ENCODE peak calls at places on chromosomes 5 and 9, in ten cellular contexts. One of them, this sample, is unnamed.

GRCh38 chr5:151182976-151183375 is 25.4 kb upstream of the ANXA6 start:
- DNase-seq in amniotic stem cell: no peak
- DNase-seq in fibroblast of the aortic adventitia: no peak
- DNase-seq in NCI-H187: no peak
- DNase-seq in dorsolateral prefrontal cortex: no peak
- DNase-seq in activated effector memory CD4-positive, alpha-beta T cell treated with anti-CD3 and anti-CD28 coated beads, Interleukin-2, amount 50 U/mL, for 16 hours: no peak
- DNase-seq in B cell: no peak
- DNase-seq in DMS53: no peak
- DNase-seq in GM12891: no peak
- DNase-seq in COR-L47: no peak
- DNase-seq in this sample: no peak

GRCh38 chr9:134065720-134066419 is 2.0 kb downstream of the BRD3 start:
- DNase-seq in amniotic stem cell: no peak
- DNase-seq in fibroblast of the aortic adventitia: peak; percentile 52
- DNase-seq in NCI-H187: no peak
- DNase-seq in dorsolateral prefrontal cortex: no peak
- DNase-seq in activated effector memory CD4-positive, alpha-beta T cell treated with anti-CD3 and anti-CD28 coated beads, Interleukin-2, amount 50 U/mL, for 16 hours: peak; percentile 84
- DNase-seq in B cell: peak; percentile 81
- DNase-seq in DMS53: no peak
- DNase-seq in GM12891: peak; percentile 89
- DNase-seq in COR-L47: no peak
- DNase-seq in this sample: no peak

GRCh38 chr9:120531683-120532300 is 48.2 kb downstream of the CDK5RAP2 start:
- DNase-seq in amniotic stem cell: no peak
- DNase-seq in fibroblast of the aortic adventitia: peak; percentile 36
- DNase-seq in NCI-H187: no peak
- DNase-seq in dorsolateral prefrontal cortex: no peak
- DNase-seq in activated effector memory CD4-positive, alpha-beta T cell treated with anti-CD3 and anti-CD28 coated beads, Interleukin-2, amount 50 U/mL, for 16 hours: no peak
- DNase-seq in B cell: no peak
- DNase-seq in DMS53: peak; percentile 67
- DNase-seq in GM12891: no peak
- DNase-seq in COR-L47: peak; percentile 40
- DNase-seq in this sample: no peak

GRCh38 chr5:67248703-67249589 is 52.3 kb upstream of the CD180 start:
- DNase-seq in amniotic stem cell: no peak
- DNase-seq in fibroblast of the aortic adventitia: peak; percentile 85
- DNase-seq in NCI-H187: no peak
- DNase-seq in dorsolateral prefrontal cortex: no peak
- DNase-seq in activated effector memory CD4-positive, alpha-beta T cell treated with anti-CD3 and anti-CD28 coated beads, Interleukin-2, amount 50 U/mL, for 16 hours: no peak
- DNase-seq in B cell: no peak
- DNase-seq in DMS53: no peak
- DNase-seq in GM12891: no peak
- DNase-seq in COR-L47: no peak
- DNase-seq in this sample: no peak

GRCh38 chr9:133476531-133476930 is 2.4 kb downstream of the SLC2A6 start:
- DNase-seq in amniotic stem cell: no peak
- DNase-seq in fibroblast of the aortic adventitia: peak; percentile 32
- DNase-seq in NCI-H187: no peak
- DNase-seq in dorsolateral prefrontal cortex: no peak
- DNase-seq in activated effector memory CD4-positive, alpha-beta T cell treated with anti-CD3 and anti-CD28 coated beads, Interleukin-2, amount 50 U/mL, for 16 hours: no peak
- DNase-seq in B cell: no peak
- DNase-seq in DMS53: no peak
- DNase-seq in GM12891: no peak
- DNase-seq in COR-L47: no peak
- DNase-seq in this sample: no peak

GRCh38 chr5:136028782-136029742 is at the start of gene TGFBI:
- DNase-seq in amniotic stem cell: no peak
- DNase-seq in fibroblast of the aortic adventitia: peak; percentile 50
- DNase-seq in NCI-H187: no peak
- DNase-seq in dorsolateral prefrontal cortex: no peak
- DNase-seq in activated effector memory CD4-positive, alpha-beta T cell treated with anti-CD3 and anti-CD28 coated beads, Interleukin-2, amount 50 U/mL, for 16 hours: peak; percentile 73
- DNase-seq in B cell: no peak
- DNase-seq in DMS53: peak; percentile 82
- DNase-seq in GM12891: no peak
- DNase-seq in COR-L47: no peak
- DNase-seq in this sample: peak; percentile 82

GRCh38 chr5:102561894-102562760 is 63.3 kb upstream of the SLCO6A1 start:
- DNase-seq in amniotic stem cell: no peak
- DNase-seq in fibroblast of the aortic adventitia: peak; percentile 39
- DNase-seq in NCI-H187: no peak
- DNase-seq in dorsolateral prefrontal cortex: no peak
- DNase-seq in activated effector memory CD4-positive, alpha-beta T cell treated with anti-CD3 and anti-CD28 coated beads, Interleukin-2, amount 50 U/mL, for 16 hours: no peak
- DNase-seq in B cell: no peak
- DNase-seq in DMS53: peak; percentile 65
- DNase-seq in GM12891: no peak
- DNase-seq in COR-L47: peak; percentile 33
- DNase-seq in this sample: no peak

GRCh38 chr9:80144856-80145255 is 573.1 kb downstream of the TLE4 start:
- DNase-seq in amniotic stem cell: no peak
- DNase-seq in fibroblast of the aortic adventitia: no peak
- DNase-seq in NCI-H187: no peak
- DNase-seq in dorsolateral prefrontal cortex: no peak
- DNase-seq in activated effector memory CD4-positive, alpha-beta T cell treated with anti-CD3 and anti-CD28 coated beads, Interleukin-2, amount 50 U/mL, for 16 hours: no peak
- DNase-seq in B cell: no peak
- DNase-seq in DMS53: no peak
- DNase-seq in GM12891: no peak
- DNase-seq in COR-L47: no peak
- DNase-seq in this sample: no peak

GRCh38 chr5:173354645-173355044 is 26.4 kb upstream of the STC2 start:
- DNase-seq in amniotic stem cell: no peak
- DNase-seq in fibroblast of the aortic adventitia: no peak
- DNase-seq in NCI-H187: no peak
- DNase-seq in dorsolateral prefrontal cortex: no peak
- DNase-seq in activated effector memory CD4-positive, alpha-beta T cell treated with anti-CD3 and anti-CD28 coated beads, Interleukin-2, amount 50 U/mL, for 16 hours: no peak
- DNase-seq in B cell: no peak
- DNase-seq in DMS53: no peak
- DNase-seq in GM12891: no peak
- DNase-seq in COR-L47: no peak
- DNase-seq in this sample: no peak

GRCh38 chr5:107449369-107449768 is 221.4 kb downstream of the EFNA5 start:
- DNase-seq in amniotic stem cell: no peak
- DNase-seq in fibroblast of the aortic adventitia: no peak
- DNase-seq in NCI-H187: no peak
- DNase-seq in dorsolateral prefrontal cortex: no peak
- DNase-seq in activated effector memory CD4-positive, alpha-beta T cell treated with anti-CD3 and anti-CD28 coated beads, Interleukin-2, amount 50 U/mL, for 16 hours: no peak
- DNase-seq in B cell: no peak
- DNase-seq in DMS53: peak; percentile 58
- DNase-seq in GM12891: no peak
- DNase-seq in COR-L47: no peak
- DNase-seq in this sample: no peak

GRCh38 chr9:20040991-20041606 is 252.3 kb upstream of the SLC24A2 start:
- DNase-seq in amniotic stem cell: no peak
- DNase-seq in fibroblast of the aortic adventitia: no peak
- DNase-seq in NCI-H187: no peak
- DNase-seq in dorsolateral prefrontal cortex: peak; percentile 74
- DNase-seq in activated effector memory CD4-positive, alpha-beta T cell treated with anti-CD3 and anti-CD28 coated beads, Interleukin-2, amount 50 U/mL, for 16 hours: no peak
- DNase-seq in B cell: no peak
- DNase-seq in DMS53: no peak
- DNase-seq in GM12891: no peak
- DNase-seq in COR-L47: peak; percentile 55
- DNase-seq in this sample: no peak

GRCh38 chr9:75612205-75612604 is 278.3 kb upstream of the PCSK5 start:
- DNase-seq in amniotic stem cell: no peak
- DNase-seq in fibroblast of the aortic adventitia: no peak
- DNase-seq in NCI-H187: peak; percentile 14
- DNase-seq in dorsolateral prefrontal cortex: no peak
- DNase-seq in activated effector memory CD4-positive, alpha-beta T cell treated with anti-CD3 and anti-CD28 coated beads, Interleukin-2, amount 50 U/mL, for 16 hours: no peak
- DNase-seq in B cell: no peak
- DNase-seq in DMS53: peak; percentile 55
- DNase-seq in GM12891: no peak
- DNase-seq in COR-L47: no peak
- DNase-seq in this sample: no peak

GRCh38 chr5:57816108-57816507 is 333.5 kb upstream of the ACTBL2 start:
- DNase-seq in amniotic stem cell: peak; percentile 85
- DNase-seq in fibroblast of the aortic adventitia: peak; percentile 96
- DNase-seq in NCI-H187: no peak
- DNase-seq in dorsolateral prefrontal cortex: no peak
- DNase-seq in activated effector memory CD4-positive, alpha-beta T cell treated with anti-CD3 and anti-CD28 coated beads, Interleukin-2, amount 50 U/mL, for 16 hours: no peak
- DNase-seq in B cell: no peak
- DNase-seq in DMS53: no peak
- DNase-seq in GM12891: no peak
- DNase-seq in COR-L47: no peak
- DNase-seq in this sample: no peak

GRCh38 chr5:41908374-41909079 is 4.4 kb downstream of the RIMOC1 start:
- DNase-seq in amniotic stem cell: no peak
- DNase-seq in fibroblast of the aortic adventitia: peak; percentile 73
- DNase-seq in NCI-H187: no peak
- DNase-seq in dorsolateral prefrontal cortex: no peak
- DNase-seq in activated effector memory CD4-positive, alpha-beta T cell treated with anti-CD3 and anti-CD28 coated beads, Interleukin-2, amount 50 U/mL, for 16 hours: no peak
- DNase-seq in B cell: no peak
- DNase-seq in DMS53: no peak
- DNase-seq in GM12891: no peak
- DNase-seq in COR-L47: no peak
- DNase-seq in this sample: no peak

GRCh38 chr5:150120617-150121447 is 34.5 kb upstream of the CSF1R start:
- DNase-seq in amniotic stem cell: no peak
- DNase-seq in fibroblast of the aortic adventitia: no peak
- DNase-seq in NCI-H187: no peak
- DNase-seq in dorsolateral prefrontal cortex: no peak
- DNase-seq in activated effector memory CD4-positive, alpha-beta T cell treated with anti-CD3 and anti-CD28 coated beads, Interleukin-2, amount 50 U/mL, for 16 hours: no peak
- DNase-seq in B cell: no peak
- DNase-seq in DMS53: no peak
- DNase-seq in GM12891: no peak
- DNase-seq in COR-L47: no peak
- DNase-seq in this sample: peak; percentile 47

GRCh38 chr9:104386425-104387069 is 117.5 kb upstream of the OR13F1 start:
- DNase-seq in amniotic stem cell: peak; percentile 32
- DNase-seq in fibroblast of the aortic adventitia: peak; percentile 80
- DNase-seq in NCI-H187: peak; percentile 3
- DNase-seq in dorsolateral prefrontal cortex: no peak
- DNase-seq in activated effector memory CD4-positive, alpha-beta T cell treated with anti-CD3 and anti-CD28 coated beads, Interleukin-2, amount 50 U/mL, for 16 hours: no peak
- DNase-seq in B cell: no peak
- DNase-seq in DMS53: peak; percentile 71
- DNase-seq in GM12891: no peak
- DNase-seq in COR-L47: peak; percentile 21
- DNase-seq in this sample: no peak

GRCh38 chr9:77819672-77820071 is 171.6 kb upstream of the GNA14 start:
- DNase-seq in amniotic stem cell: no peak
- DNase-seq in fibroblast of the aortic adventitia: peak; percentile 60
- DNase-seq in NCI-H187: no peak
- DNase-seq in dorsolateral prefrontal cortex: no peak
- DNase-seq in activated effector memory CD4-positive, alpha-beta T cell treated with anti-CD3 and anti-CD28 coated beads, Interleukin-2, amount 50 U/mL, for 16 hours: no peak
- DNase-seq in B cell: no peak
- DNase-seq in DMS53: peak; percentile 8
- DNase-seq in GM12891: no peak
- DNase-seq in COR-L47: no peak
- DNase-seq in this sample: no peak

GRCh38 chr5:147855774-147856069 is 22.8 kb upstream of the SCGB3A2 start:
- DNase-seq in amniotic stem cell: no peak
- DNase-seq in fibroblast of the aortic adventitia: no peak
- DNase-seq in NCI-H187: no peak
- DNase-seq in dorsolateral prefrontal cortex: no peak
- DNase-seq in activated effector memory CD4-positive, alpha-beta T cell treated with anti-CD3 and anti-CD28 coated beads, Interleukin-2, amount 50 U/mL, for 16 hours: no peak
- DNase-seq in B cell: no peak
- DNase-seq in DMS53: no peak
- DNase-seq in GM12891: no peak
- DNase-seq in COR-L47: no peak
- DNase-seq in this sample: no peak

GRCh38 chr9:87381050-87381711 is 116.5 kb upstream of the DAPK1 start:
- DNase-seq in amniotic stem cell: peak; percentile 45
- DNase-seq in fibroblast of the aortic adventitia: peak; percentile 97
- DNase-seq in NCI-H187: no peak
- DNase-seq in dorsolateral prefrontal cortex: no peak
- DNase-seq in activated effector memory CD4-positive, alpha-beta T cell treated with anti-CD3 and anti-CD28 coated beads, Interleukin-2, amount 50 U/mL, for 16 hours: no peak
- DNase-seq in B cell: no peak
- DNase-seq in DMS53: no peak
- DNase-seq in GM12891: no peak
- DNase-seq in COR-L47: no peak
- DNase-seq in this sample: no peak

GRCh38 chr9:5718296-5719032 is 89.6 kb downstream of the RIC1 start:
- DNase-seq in amniotic stem cell: no peak
- DNase-seq in fibroblast of the aortic adventitia: peak; percentile 65
- DNase-seq in NCI-H187: no peak
- DNase-seq in dorsolateral prefrontal cortex: no peak
- DNase-seq in activated effector memory CD4-positive, alpha-beta T cell treated with anti-CD3 and anti-CD28 coated beads, Interleukin-2, amount 50 U/mL, for 16 hours: no peak
- DNase-seq in B cell: no peak
- DNase-seq in DMS53: no peak
- DNase-seq in GM12891: no peak
- DNase-seq in COR-L47: no peak
- DNase-seq in this sample: no peak

GRCh38 chr5:168793844-168794837 is 215.0 kb upstream of the PANK3 start:
- DNase-seq in amniotic stem cell: no peak
- DNase-seq in fibroblast of the aortic adventitia: peak; percentile 63
- DNase-seq in NCI-H187: no peak
- DNase-seq in dorsolateral prefrontal cortex: no peak
- DNase-seq in activated effector memory CD4-positive, alpha-beta T cell treated with anti-CD3 and anti-CD28 coated beads, Interleukin-2, amount 50 U/mL, for 16 hours: no peak
- DNase-seq in B cell: no peak
- DNase-seq in DMS53: no peak
- DNase-seq in GM12891: no peak
- DNase-seq in COR-L47: no peak
- DNase-seq in this sample: peak; percentile 71

GRCh38 chr9:87276327-87276841 is 221.3 kb upstream of the DAPK1 start:
- DNase-seq in amniotic stem cell: peak; percentile 42
- DNase-seq in fibroblast of the aortic adventitia: peak; percentile 63
- DNase-seq in NCI-H187: no peak
- DNase-seq in dorsolateral prefrontal cortex: no peak
- DNase-seq in activated effector memory CD4-positive, alpha-beta T cell treated with anti-CD3 and anti-CD28 coated beads, Interleukin-2, amount 50 U/mL, for 16 hours: no peak
- DNase-seq in B cell: no peak
- DNase-seq in DMS53: no peak
- DNase-seq in GM12891: no peak
- DNase-seq in COR-L47: no peak
- DNase-seq in this sample: no peak

GRCh38 chr5:138032572-138033274 is at the start of gene FAM13B:
- DNase-seq in amniotic stem cell: peak; percentile 32
- DNase-seq in fibroblast of the aortic adventitia: peak; percentile 58
- DNase-seq in NCI-H187: peak; percentile 54
- DNase-seq in dorsolateral prefrontal cortex: peak; percentile 55
- DNase-seq in activated effector memory CD4-positive, alpha-beta T cell treated with anti-CD3 and anti-CD28 coated beads, Interleukin-2, amount 50 U/mL, for 16 hours: peak; percentile 92
- DNase-seq in B cell: peak; percentile 90
- DNase-seq in DMS53: peak; percentile 92
- DNase-seq in GM12891: peak; percentile 63
- DNase-seq in COR-L47: peak; percentile 65
- DNase-seq in this sample: peak; percentile 94

This sample was measured in cardiac septum.